ENCODE peak calls at places on chromosome 4, in four cellular contexts. F is pancreas, R is brain microvascular endothelial cell, X is GM06990. P is an unnamed sample.

GRCh38 chr4:88283661-88284377 is 542 bp downstream of the PPM1K start:
- DNase-seq in R (peak), X (peak), F (peak), P (peak)

GRCh38 chr4:57095245-57095644 is 14.9 kb downstream of the IGFBP7 start:
- DNase-seq in R (no peak), X (no peak), F (no peak), P (no peak)

GRCh38 chr4:55345980-55346850 is at the start of gene SRD5A3:
- DNase-seq in R (peak), F (peak), X (peak), P (peak)

GRCh38 chr4:6368601-6369000 is 99.0 kb downstream of the WFS1 start:
- DNase-seq in F (peak), X (no peak), R (no peak), P (no peak)

GRCh38 chr4:118836763-118837507 is 1.0 kb upstream of the SEC24D start:
- DNase-seq in R (no peak), X (no peak), F (no peak), P (no peak)

GRCh38 chr4:151198748-151199147 is 78.2 kb upstream of the PRSS48 start:
- DNase-seq in F (no peak), X (no peak), R (no peak), P (no peak)

GRCh38 chr4:164229255-164229654 is 524.7 kb upstream of the SMIM31 start:
- DNase-seq in R (no peak), X (no peak), F (no peak), P (no peak)

GRCh38 chr4:161762796-161763195 is 401.0 kb downstream of the FSTL5 start:
- DNase-seq in X (no peak), F (no peak), R (peak), P (no peak)

GRCh38 chr4:188550296-188550695 is 411.1 kb downstream of the TRIML1 start:
- DNase-seq in R (peak), F (no peak), X (no peak), P (no peak)

GRCh38 chr4:139528377-139529005 is 27.5 kb downstream of the SETD7 start:
- DNase-seq in F (no peak), X (peak), R (peak), P (no peak)

GRCh38 chr4:74111990-74112389 is 13.0 kb upstream of the CXCL2 start:
- DNase-seq in X (no peak), F (no peak), R (peak), P (no peak)

GRCh38 chr4:127131527-127131926 is 501.2 kb upstream of the INTU start:
- DNase-seq in R (no peak), F (no peak), X (no peak), P (no peak)

DNA sequence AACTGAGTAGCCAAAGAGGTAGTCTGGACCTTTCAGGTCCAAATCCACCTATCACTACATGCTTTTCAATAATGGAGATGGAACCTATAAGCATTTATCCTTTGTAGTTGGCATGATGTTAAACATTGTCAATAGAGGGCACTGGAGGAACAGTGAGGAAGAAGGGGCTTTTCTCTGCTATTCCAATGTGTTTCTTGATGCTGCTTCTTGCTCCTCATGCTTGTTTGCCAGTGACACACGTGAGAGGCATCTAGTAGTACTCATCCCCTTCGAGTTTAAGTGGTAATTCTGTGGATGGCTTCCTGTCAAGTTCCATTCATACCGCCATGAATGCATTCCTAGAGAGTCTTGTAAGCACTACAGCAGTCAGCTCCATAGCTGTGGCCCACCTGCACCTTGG is 84.0 kb downstream of the NAA11 start:
- DNase-seq in R (peak), X (no peak), F (no peak), P (no peak)
- TF ChIP-seq CTCF in R (peak), X (peak), F (no peak), P (no peak)

GRCh38 chr4:108223313-108223712 is 54.6 kb upstream of the LEF1 start:
- DNase-seq in X (no peak), F (no peak), R (no peak), P (no peak)

GRCh38 chr4:108219998-108220397 is 51.3 kb upstream of the LEF1 start:
- DNase-seq in R (peak), F (no peak), X (no peak), P (no peak)

GRCh38 chr4:108224628-108225053 is 55.9 kb upstream of the LEF1 start:
- DNase-seq in F (peak), R (peak), X (no peak), P (no peak)
- TF ChIP-seq CTCF in F (no peak), R (peak), X (no peak), P (no peak)

DNA sequence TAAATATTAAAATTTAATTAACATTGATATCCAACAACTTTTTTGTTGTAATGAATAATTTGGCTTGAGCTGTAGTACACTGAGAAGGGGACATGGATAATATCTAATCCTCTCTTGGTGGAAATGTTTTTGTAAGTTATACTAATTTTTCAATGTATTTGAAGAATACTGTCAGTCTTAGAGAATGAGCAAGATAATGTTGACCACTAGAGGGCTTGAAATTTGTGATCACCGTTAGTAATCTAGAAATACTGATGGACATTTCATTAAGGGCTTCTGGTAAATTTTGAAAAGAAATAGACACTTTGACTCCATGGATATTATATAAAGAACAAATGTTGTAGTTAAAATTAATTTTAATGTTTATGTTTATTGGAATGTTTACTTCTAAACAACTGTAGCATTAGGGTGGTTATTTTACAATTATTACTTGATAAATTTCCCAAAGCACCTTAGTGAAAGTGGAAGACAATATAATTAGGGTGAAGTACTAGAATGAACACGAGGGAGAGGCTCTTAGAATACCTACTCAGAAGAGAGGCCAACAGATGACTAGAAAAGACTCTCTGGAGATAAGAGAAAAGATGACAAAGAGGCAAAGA is 20.0 kb upstream of the CAMK2D start:
- DNase-seq in F (no peak), X (no peak), R (no peak), P (no peak)
- TF ChIP-seq CTCF in F (peak), X (peak), R (peak), P (peak)

GRCh38 chr4:78057135-78057599 is at the start of gene FRAS1:
- DNase-seq in R (peak), F (peak), X (peak), P (no peak)
- TF ChIP-seq CTCF in R (peak), F (no peak), X (no peak), P (no peak)

GRCh38 chr4:186514271-186514950 is 41.0 kb downstream of the MTNR1A start:
- DNase-seq in X (no peak), F (no peak), R (no peak), P (no peak)
- TF ChIP-seq CTCF in X (no peak), F (no peak), R (no peak), P (no peak)

GRCh38 chr4:52014903-52015302 is 5.3 kb downstream of the LRRC66 start:
- DNase-seq in R (no peak), X (no peak), F (no peak), P (no peak)

GRCh38 chr4:52010976-52011375 is 9.2 kb downstream of the LRRC66 start:
- DNase-seq in X (no peak), F (no peak), R (no peak), P (no peak)

GRCh38 chr4:52016985-52017384 is 3.2 kb downstream of the LRRC66 start:
- DNase-seq in R (no peak), X (no peak), F (no peak), P (no peak)

GRCh38 chr4:52017809-52018208 is 2.4 kb downstream of the LRRC66 start:
- DNase-seq in F (no peak), X (no peak), R (no peak), P (no peak)

DNA sequence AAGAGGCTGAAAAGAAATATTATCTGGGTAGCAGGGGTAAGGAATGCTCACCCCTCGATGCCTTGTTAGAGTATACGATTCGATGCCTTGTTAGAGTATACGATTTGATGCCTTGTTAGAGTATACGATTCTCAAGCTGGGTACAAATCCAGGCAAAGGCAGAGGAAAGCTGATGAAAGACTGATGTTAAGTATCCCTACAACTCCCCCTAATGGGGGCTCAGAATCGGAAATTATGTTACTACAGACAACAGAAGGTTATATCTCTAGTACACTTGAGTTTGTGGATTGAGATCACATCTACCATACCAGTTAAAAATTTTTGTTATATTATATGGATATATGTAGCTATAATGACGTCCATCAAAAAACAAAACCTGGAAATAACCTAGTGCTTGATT is 4.8 kb downstream of the LRRC66 start:
- DNase-seq in F (no peak), X (no peak), R (no peak), P (no peak)
- TF ChIP-seq CTCF in F (no peak), X (no peak), R (peak), P (no peak)

GRCh38 chr4:609400-610050 is 15.8 kb upstream of the PDE6B start:
- DNase-seq in R (no peak), X (no peak), F (no peak), P (no peak)

GRCh38 chr4:613126-613525 is 12.2 kb upstream of the PDE6B start:
- DNase-seq in R (no peak), F (no peak), X (no peak), P (no peak)

GRCh38 chr4:612052-612748 is 13.2 kb upstream of the PDE6B start:
- DNase-seq in X (no peak), R (no peak), F (no peak), P (no peak)

GRCh38 chr4:610411-611261 is 14.7 kb upstream of the PDE6B start:
- DNase-seq in F (no peak), R (peak), X (no peak), P (no peak)

GRCh38 chr4:612749-613125 is 12.6 kb upstream of the PDE6B start:
- DNase-seq in F (no peak), X (no peak), R (no peak), P (no peak)
- TF ChIP-seq CTCF in F (no peak), X (no peak), R (no peak), P (no peak)

GRCh38 chr4:99811850-99812249 is 4.8 kb upstream of the DAPP1 start:
- DNase-seq in R (peak), F (no peak), X (peak), P (peak)
- TF ChIP-seq CTCF in R (peak), F (peak), X (peak), P (peak)

GRCh38 chr4:95505801-95506200 is 43.0 kb downstream of the UNC5C start:
- DNase-seq in X (no peak), F (no peak), R (no peak), P (no peak)
- TF ChIP-seq CTCF in X (no peak), F (no peak), R (no peak), P (no peak)

P was measured in B cell.